ENCODE peak calls at places on chromosomes 1 and 21, in seven cellular contexts. One of them, this sample, is unnamed. For H3K9me3 and H3K36me3, the result is how much of the 10 kb centered on the place peaks cover.

GRCh38 chr1:7326366-7326765 is 444.7 kb upstream of the VAMP3 start:
- DNase-seq in IMR-90: no peak
- DNase-seq in cardiac muscle cell: no peak
- DNase-seq in ovary: no peak
- DNase-seq in effector memory CD4-positive, alpha-beta T cell: no peak
- DNase-seq in ascending aorta: no peak
- DNase-seq in esophagus squamous epithelium: no peak
- DNase-seq in this sample: no peak

GRCh38 chr1:35031103-35031452 is 667 bp downstream of the ZMYM6 start:
- DNase-seq in IMR-90: peak
- DNase-seq in cardiac muscle cell: peak
- DNase-seq in ovary: peak
- DNase-seq in effector memory CD4-positive, alpha-beta T cell: peak
- DNase-seq in ascending aorta: no peak
- DNase-seq in esophagus squamous epithelium: no peak
- DNase-seq in this sample: no peak

GRCh38 chr1:115364776-115365155 is 26.7 kb upstream of the NGF start:
- DNase-seq in IMR-90: no peak
- DNase-seq in cardiac muscle cell: no peak
- DNase-seq in ovary: no peak
- DNase-seq in effector memory CD4-positive, alpha-beta T cell: no peak
- DNase-seq in ascending aorta: no peak
- DNase-seq in esophagus squamous epithelium: no peak
- DNase-seq in this sample: no peak

GRCh38 chr1:184616504-184616903 is 138.2 kb downstream of the EDEM3 start:
- DNase-seq in IMR-90: no peak
- DNase-seq in cardiac muscle cell: no peak
- DNase-seq in ovary: no peak
- DNase-seq in effector memory CD4-positive, alpha-beta T cell: no peak
- DNase-seq in ascending aorta: no peak
- DNase-seq in esophagus squamous epithelium: no peak
- DNase-seq in this sample: no peak

GRCh38 chr21:44028287-44028659 is 16.2 kb downstream of the TRAPPC10 start:
- DNase-seq in IMR-90: no peak
- DNase-seq in cardiac muscle cell: no peak
- DNase-seq in ovary: no peak
- DNase-seq in effector memory CD4-positive, alpha-beta T cell: no peak
- DNase-seq in ascending aorta: no peak
- DNase-seq in esophagus squamous epithelium: no peak
- DNase-seq in this sample: no peak

GRCh38 chr1:28144203-28145135 is 32.0 kb downstream of the PTAFR start:
- DNase-seq in IMR-90: peak
- DNase-seq in cardiac muscle cell: no peak
- DNase-seq in ovary: no peak
- DNase-seq in effector memory CD4-positive, alpha-beta T cell: no peak
- DNase-seq in ascending aorta: no peak
- DNase-seq in esophagus squamous epithelium: no peak
- DNase-seq in this sample: no peak

GRCh38 chr1:211497489-211498045 is 5.6 kb upstream of the RD3 start:
- DNase-seq in IMR-90: no peak
- DNase-seq in cardiac muscle cell: no peak
- DNase-seq in ovary: no peak
- DNase-seq in effector memory CD4-positive, alpha-beta T cell: no peak
- DNase-seq in ascending aorta: no peak
- DNase-seq in esophagus squamous epithelium: no peak
- DNase-seq in this sample: no peak

GRCh38 chr1:46043491-46044017 is 88.9 kb downstream of the PIK3R3 start:
- DNase-seq in IMR-90: no peak
- DNase-seq in cardiac muscle cell: no peak
- DNase-seq in ovary: no peak
- DNase-seq in effector memory CD4-positive, alpha-beta T cell: no peak
- DNase-seq in ascending aorta: no peak
- DNase-seq in esophagus squamous epithelium: no peak
- DNase-seq in this sample: no peak

GRCh38 chr1:46134660-46135331 is 2.4 kb upstream of the PIK3R3 start:
- DNase-seq in IMR-90: peak
- DNase-seq in cardiac muscle cell: no peak
- DNase-seq in ovary: no peak
- DNase-seq in effector memory CD4-positive, alpha-beta T cell: no peak
- DNase-seq in ascending aorta: no peak
- DNase-seq in esophagus squamous epithelium: no peak
- DNase-seq in this sample: no peak

GRCh38 chr1:43446881-43447835 is 6.6 kb downstream of the HYI start:
- DNase-seq in IMR-90: no peak
- DNase-seq in cardiac muscle cell: no peak
- DNase-seq in ovary: no peak
- DNase-seq in effector memory CD4-positive, alpha-beta T cell: no peak
- DNase-seq in ascending aorta: no peak
- DNase-seq in esophagus squamous epithelium: no peak
- DNase-seq in this sample: no peak

GRCh38 chr21:33578214-33578613 is 10.3 kb downstream of the DONSON start:
- DNase-seq in IMR-90: peak
- DNase-seq in cardiac muscle cell: no peak
- DNase-seq in ovary: no peak
- DNase-seq in effector memory CD4-positive, alpha-beta T cell: no peak
- DNase-seq in ascending aorta: no peak
- DNase-seq in esophagus squamous epithelium: no peak
- DNase-seq in this sample: no peak

GRCh38 chr1:183002797-183003594 is 20.2 kb upstream of the LAMC1 start:
- DNase-seq in IMR-90: peak
- DNase-seq in cardiac muscle cell: no peak
- DNase-seq in ovary: no peak
- DNase-seq in effector memory CD4-positive, alpha-beta T cell: no peak
- DNase-seq in ascending aorta: no peak
- DNase-seq in esophagus squamous epithelium: no peak
- DNase-seq in this sample: no peak

GRCh38 chr1:205504311-205505075 is at the start of gene CDK18:
- DNase-seq in IMR-90: no peak
- DNase-seq in cardiac muscle cell: peak
- DNase-seq in ovary: peak
- DNase-seq in effector memory CD4-positive, alpha-beta T cell: no peak
- DNase-seq in ascending aorta: no peak
- DNase-seq in esophagus squamous epithelium: no peak
- DNase-seq in this sample: peak

GRCh38 chr1:44024031-44024902 is 7.0 kb downstream of the SLC6A9 start:
- DNase-seq in IMR-90: no peak
- DNase-seq in cardiac muscle cell: no peak
- DNase-seq in ovary: no peak
- DNase-seq in effector memory CD4-positive, alpha-beta T cell: no peak
- DNase-seq in ascending aorta: no peak
- DNase-seq in esophagus squamous epithelium: no peak
- DNase-seq in this sample: no peak

GRCh38 chr1:90973897-90974798 is 47.7 kb downstream of the ZNF644 start:
- DNase-seq in IMR-90: peak
- DNase-seq in cardiac muscle cell: no peak
- DNase-seq in ovary: no peak
- DNase-seq in effector memory CD4-positive, alpha-beta T cell: no peak
- DNase-seq in ascending aorta: no peak
- DNase-seq in esophagus squamous epithelium: no peak
- DNase-seq in this sample: no peak

GRCh38 chr1:42484382-42484781 is 21.3 kb downstream of the CCDC30 start:
- DNase-seq in IMR-90: peak
- DNase-seq in cardiac muscle cell: no peak
- DNase-seq in ovary: no peak
- DNase-seq in effector memory CD4-positive, alpha-beta T cell: no peak
- DNase-seq in ascending aorta: no peak
- DNase-seq in esophagus squamous epithelium: no peak
- DNase-seq in this sample: no peak

GRCh38 chr1:199550384-199551067 is 477.0 kb upstream of the NR5A2 start:
- DNase-seq in IMR-90: peak
- DNase-seq in cardiac muscle cell: peak
- DNase-seq in ovary: no peak
- DNase-seq in effector memory CD4-positive, alpha-beta T cell: no peak
- DNase-seq in ascending aorta: no peak
- DNase-seq in esophagus squamous epithelium: no peak
- DNase-seq in this sample: no peak

GRCh38 chr1:109782514-109782913 is 18.8 kb upstream of the EPS8L3 start:
- DNase-seq in IMR-90: peak
- DNase-seq in cardiac muscle cell: no peak
- DNase-seq in ovary: peak
- DNase-seq in effector memory CD4-positive, alpha-beta T cell: no peak
- DNase-seq in ascending aorta: no peak
- DNase-seq in esophagus squamous epithelium: no peak
- DNase-seq in this sample: no peak

GRCh38 chr21:38696617-38697016 is 109.1 kb upstream of the ETS2 start:
- DNase-seq in IMR-90: no peak
- DNase-seq in cardiac muscle cell: no peak
- DNase-seq in ovary: no peak
- DNase-seq in effector memory CD4-positive, alpha-beta T cell: no peak
- DNase-seq in ascending aorta: no peak
- DNase-seq in esophagus squamous epithelium: no peak
- DNase-seq in this sample: no peak

GRCh38 chr21:34020934-34021553 is 52.3 kb upstream of the MRPS6 start:
- DNase-seq in IMR-90: no peak
- DNase-seq in cardiac muscle cell: no peak
- DNase-seq in ovary: no peak
- DNase-seq in effector memory CD4-positive, alpha-beta T cell: no peak
- DNase-seq in ascending aorta: no peak
- DNase-seq in esophagus squamous epithelium: no peak
- DNase-seq in this sample: no peak

GRCh38 chr1:231550448-231550781 is 21.9 kb downstream of the TSNAX start:
- DNase-seq in IMR-90: no peak
- DNase-seq in cardiac muscle cell: peak
- DNase-seq in ovary: no peak
- DNase-seq in effector memory CD4-positive, alpha-beta T cell: peak
- DNase-seq in ascending aorta: no peak
- DNase-seq in esophagus squamous epithelium: no peak
- DNase-seq in this sample: no peak

GRCh38 chr1:55427576-55427975 is 212.4 kb upstream of the USP24 start:
- DNase-seq in IMR-90: no peak
- DNase-seq in cardiac muscle cell: no peak
- DNase-seq in ovary: no peak
- DNase-seq in effector memory CD4-positive, alpha-beta T cell: no peak
- DNase-seq in ascending aorta: no peak
- DNase-seq in esophagus squamous epithelium: no peak
- DNase-seq in this sample: no peak

GRCh38 chr21:35254006-35254751 is 205.1 kb upstream of the RUNX1 start:
- DNase-seq in IMR-90: peak
- DNase-seq in cardiac muscle cell: no peak
- DNase-seq in ovary: no peak
- DNase-seq in effector memory CD4-positive, alpha-beta T cell: no peak
- DNase-seq in ascending aorta: no peak
- DNase-seq in esophagus squamous epithelium: no peak
- DNase-seq in this sample: no peak

GRCh38 chr1:156108057-156108456 is 6.5 kb upstream of the LMNA start:
- DNase-seq in IMR-90: no peak
- DNase-seq in cardiac muscle cell: no peak
- DNase-seq in ovary: no peak
- DNase-seq in effector memory CD4-positive, alpha-beta T cell: no peak
- DNase-seq in ascending aorta: no peak
- DNase-seq in esophagus squamous epithelium: no peak
- DNase-seq in this sample: no peak
- H3K27ac ChIP-seq in IMR-90: no peak
- H3K27ac ChIP-seq in cardiac muscle cell: peak
- H3K27ac ChIP-seq in ovary: peak
- H3K27ac ChIP-seq in effector memory CD4-positive, alpha-beta T cell: peak
- H3K27ac ChIP-seq in ascending aorta: peak
- H3K27ac ChIP-seq in esophagus squamous epithelium: peak
- H3K27ac ChIP-seq in this sample: peak

GRCh38 chr1:49906365-49906764 is 117.4 kb downstream of the AGBL4 start:
- DNase-seq in IMR-90: no peak
- DNase-seq in cardiac muscle cell: no peak
- DNase-seq in ovary: no peak
- DNase-seq in effector memory CD4-positive, alpha-beta T cell: no peak
- DNase-seq in ascending aorta: no peak
- DNase-seq in esophagus squamous epithelium: no peak
- DNase-seq in this sample: no peak
- H3K9me3 ChIP-seq in IMR-90: under half
- H3K9me3 ChIP-seq in cardiac muscle cell: under half
- H3K9me3 ChIP-seq in ovary: under half
- H3K9me3 ChIP-seq in effector memory CD4-positive, alpha-beta T cell: under half
- H3K9me3 ChIP-seq in ascending aorta: under half
- H3K9me3 ChIP-seq in esophagus squamous epithelium: under half
- H3K9me3 ChIP-seq in this sample: under half

GRCh38 chr1:11807087-11807486 is 1.1 kb downstream of the CLCN6 start:
- DNase-seq in IMR-90: no peak
- DNase-seq in cardiac muscle cell: no peak
- DNase-seq in ovary: no peak
- DNase-seq in effector memory CD4-positive, alpha-beta T cell: no peak
- DNase-seq in ascending aorta: no peak
- DNase-seq in esophagus squamous epithelium: no peak
- DNase-seq in this sample: no peak

GRCh38 chr1:11802973-11803885 is 2.5 kb downstream of the MTHFR start:
- DNase-seq in IMR-90: peak
- DNase-seq in cardiac muscle cell: peak
- DNase-seq in ovary: peak
- DNase-seq in effector memory CD4-positive, alpha-beta T cell: peak
- DNase-seq in ascending aorta: peak
- DNase-seq in esophagus squamous epithelium: peak
- DNase-seq in this sample: peak

GRCh38 chr1:11806307-11806936 is 431 bp downstream of the CLCN6 start:
- DNase-seq in IMR-90: peak
- DNase-seq in cardiac muscle cell: no peak
- DNase-seq in ovary: no peak
- DNase-seq in effector memory CD4-positive, alpha-beta T cell: no peak
- DNase-seq in ascending aorta: no peak
- DNase-seq in esophagus squamous epithelium: no peak
- DNase-seq in this sample: no peak

GRCh38 chr1:11804666-11805453 is 904 bp downstream of the MTHFR start:
- DNase-seq in IMR-90: peak
- DNase-seq in cardiac muscle cell: peak
- DNase-seq in ovary: peak
- DNase-seq in effector memory CD4-positive, alpha-beta T cell: no peak
- DNase-seq in ascending aorta: no peak
- DNase-seq in esophagus squamous epithelium: no peak
- DNase-seq in this sample: no peak

GRCh38 chr1:11805454-11806306 is at the start of the genes CLCN6 and MTHFR:
- DNase-seq in IMR-90: peak
- DNase-seq in cardiac muscle cell: peak
- DNase-seq in ovary: peak
- DNase-seq in effector memory CD4-positive, alpha-beta T cell: peak
- DNase-seq in ascending aorta: peak
- DNase-seq in esophagus squamous epithelium: peak
- DNase-seq in this sample: peak
- H3K36me3 ChIP-seq in IMR-90: under half
- H3K36me3 ChIP-seq in cardiac muscle cell: under half
- H3K36me3 ChIP-seq in ovary: under half
- H3K36me3 ChIP-seq in effector memory CD4-positive, alpha-beta T cell: under half
- H3K36me3 ChIP-seq in ascending aorta: under half
- H3K36me3 ChIP-seq in esophagus squamous epithelium: under half
- H3K36me3 ChIP-seq in this sample: under half

GRCh38 chr1:53394306-53394705 is 64.9 kb upstream of the DMRTB1 start:
- DNase-seq in IMR-90: no peak
- DNase-seq in cardiac muscle cell: no peak
- DNase-seq in ovary: no peak
- DNase-seq in effector memory CD4-positive, alpha-beta T cell: no peak
- DNase-seq in ascending aorta: no peak
- DNase-seq in esophagus squamous epithelium: no peak
- DNase-seq in this sample: no peak
- H3K27ac ChIP-seq in IMR-90: no peak
- H3K27ac ChIP-seq in cardiac muscle cell: no peak
- H3K27ac ChIP-seq in ovary: no peak
- H3K27ac ChIP-seq in effector memory CD4-positive, alpha-beta T cell: no peak
- H3K27ac ChIP-seq in ascending aorta: no peak
- H3K27ac ChIP-seq in esophagus squamous epithelium: no peak
- H3K27ac ChIP-seq in this sample: no peak

DNA sequence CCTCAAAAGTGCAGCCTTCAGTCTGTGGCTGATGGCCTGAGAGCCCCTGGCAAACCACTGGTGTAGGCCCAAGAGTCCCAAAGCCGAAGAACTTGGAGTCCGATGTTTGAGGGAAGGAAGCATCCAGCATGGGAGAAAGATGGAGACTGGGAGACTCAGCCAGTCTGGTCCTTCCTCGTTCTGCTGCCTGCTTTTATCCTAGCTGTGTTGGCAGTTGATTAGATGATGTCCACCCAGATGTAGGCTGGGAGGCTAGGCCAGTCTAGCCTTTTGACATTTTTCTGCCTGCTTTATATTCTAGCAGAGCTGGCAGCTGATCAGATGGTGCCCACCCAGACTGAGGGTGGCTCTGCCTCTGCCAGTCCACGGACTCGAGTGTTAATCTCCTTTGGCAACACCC is 1.1 kb upstream of the LYPD8 start:
- DNase-seq in IMR-90: no peak
- DNase-seq in cardiac muscle cell: no peak
- DNase-seq in ovary: no peak
- DNase-seq in effector memory CD4-positive, alpha-beta T cell: no peak
- DNase-seq in ascending aorta: no peak
- DNase-seq in esophagus squamous epithelium: no peak
- DNase-seq in this sample: no peak
- H3K9me3 ChIP-seq in IMR-90: under half
- H3K9me3 ChIP-seq in cardiac muscle cell: under half
- H3K9me3 ChIP-seq in ovary: under half
- H3K9me3 ChIP-seq in effector memory CD4-positive, alpha-beta T cell: under half
- H3K9me3 ChIP-seq in ascending aorta: under half
- H3K9me3 ChIP-seq in esophagus squamous epithelium: under half
- H3K9me3 ChIP-seq in this sample: under half